ENCODE peak calls at places on chromosomes 4 and X, in seven cellular contexts. L is lower lobe of right lung; B is upper lobe of left lung; N is psoas muscle; S is CD4-positive, CD25-positive, alpha-beta regulatory T cell; M is fibroblast of lung; Y is Caco-2. T is an unnamed sample. For H3K36me3 and H3K4me1, the result is how much of the 10 kb centered on the place peaks cover.

GRCh38 chr4:185265942-185266341 is 56.5 kb downstream of the SNX25 start:
- DNase-seq in Y (no peak), S (peak), M (peak), N (no peak), B (no peak), L (no peak), T (no peak)

GRCh38 chr4:6608758-6609414 is 31.6 kb upstream of the MRFAP1 start:
- DNase-seq in S (no peak), B (peak), L (no peak), Y (peak), M (no peak), N (no peak), T (peak)

GRCh38 chr4:8026455-8026854 is 86.8 kb upstream of the AFAP1 start:
- DNase-seq in Y (no peak), M (no peak), L (no peak), N (no peak), B (no peak), S (no peak), T (no peak)

GRCh38 chrX:152907084-152907651 is 9.3 kb downstream of the ZNF185 start:
- DNase-seq in M (peak), L (no peak), S (no peak), N (peak), Y (no peak), B (no peak), T (no peak)

GRCh38 chr4:149311076-149311475 is 504.6 kb downstream of the IQCM start:
- DNase-seq in Y (no peak), B (no peak), N (no peak), L (no peak), M (peak), S (no peak), T (no peak)

GRCh38 chrX:53714580-53715335 is 28.2 kb upstream of the HUWE1 start:
- DNase-seq in L (peak), Y (peak), M (peak), B (no peak), N (no peak), S (peak), T (no peak)

GRCh38 chr4:57043304-57044251 is 64.9 kb downstream of the POLR2B start:
- DNase-seq in M (peak), B (no peak), L (no peak), N (no peak), S (no peak), Y (no peak), T (no peak)

GRCh38 chr4:1400191-1400805 is 5.9 kb downstream of the NKX1-1 start:
- DNase-seq in L (peak), M (no peak), B (peak), S (no peak), Y (no peak), N (no peak), T (peak)

GRCh38 chr4:82601242-82602015 is 39.6 kb upstream of the TMEM150C start:
- DNase-seq in B (no peak), L (no peak), S (no peak), N (no peak), M (no peak), Y (no peak), T (no peak)

GRCh38 chr4:113300384-113301011 is 251.0 kb downstream of the ANK2 start:
- DNase-seq in B (no peak), L (no peak), S (peak), M (peak), Y (no peak), N (no peak), T (peak)

GRCh38 chrX:1274786-1275185 is 6.2 kb downstream of the CSF2RA start:
- DNase-seq in S (no peak), B (no peak), L (no peak), M (no peak), N (no peak), Y (no peak), T (no peak)

GRCh38 chrX:261858-262390 is 19.3 kb upstream of the PLCXD1 start:
- DNase-seq in Y (no peak), M (no peak), S (no peak), N (peak), B (no peak), L (no peak), T (no peak)

GRCh38 chr4:56870927-56871326 is 36.8 kb upstream of the REST start:
- DNase-seq in L (no peak), B (no peak), Y (no peak), N (no peak), M (peak), S (no peak), T (no peak)

GRCh38 chrX:141405878-141406492 is 163.7 kb upstream of the SPANXC start:
- DNase-seq in L (no peak), N (no peak), S (no peak), M (peak), B (no peak), Y (peak), T (no peak)

GRCh38 chrX:77900688-77901087 is 1.4 kb downstream of the COX7B start:
- DNase-seq in S (no peak), L (no peak), N (no peak), Y (no peak), B (no peak), M (no peak), T (no peak)

GRCh38 chr4:120829113-120829831 is 93.3 kb downstream of the PRDM5 start:
- DNase-seq in L (no peak), Y (no peak), B (no peak), N (no peak), M (no peak), S (no peak), T (no peak)

GRCh38 chr4:168803727-168804126 is 206.3 kb downstream of the CBR4 start:
- DNase-seq in B (no peak), L (no peak), M (peak), S (no peak), N (no peak), Y (no peak), T (no peak)

GRCh38 chrX:132957211-132958085 is 981 bp downstream of the HS6ST2 start:
- DNase-seq in B (peak), S (no peak), Y (peak), N (no peak), L (no peak), M (peak), T (no peak)

GRCh38 chr4:177005801-177006230 is 213.1 kb upstream of the VEGFC start:
- DNase-seq in B (no peak), L (no peak), N (no peak), Y (no peak), M (peak), S (no peak), T (no peak)

GRCh38 chrX:132520213-132520612 is 31.4 kb upstream of the MBNL3 start:
- DNase-seq in Y (no peak), S (no peak), N (no peak), L (no peak), M (no peak), B (no peak), T (no peak)

GRCh38 chr4:8010618-8011017 is 71.0 kb upstream of the AFAP1 start:
- DNase-seq in M (peak), L (no peak), Y (no peak), B (no peak), S (no peak), N (peak), T (no peak)

GRCh38 chr4:15912961-15913630 is 25.4 kb downstream of the FGFBP1 start:
- DNase-seq in Y (no peak), L (no peak), M (peak), B (no peak), N (no peak), S (no peak), T (no peak)

GRCh38 chr4:2794707-2795557 is 2.0 kb downstream of the SH3BP2 start:
- DNase-seq in Y (no peak), N (peak), L (peak), M (peak), B (no peak), S (no peak), T (peak)

GRCh38 chr4:62193726-62194125 is 993.6 kb downstream of the ADGRL3 start:
- DNase-seq in M (peak), N (no peak), Y (no peak), S (no peak), L (no peak), B (no peak), T (no peak)

GRCh38 chr4:9764155-9764696 is 17.2 kb upstream of the DRD5 start:
- DNase-seq in N (no peak), Y (no peak), M (no peak), S (no peak), L (no peak), B (no peak), T (no peak)

GRCh38 chrX:141936080-141936479 is 32.4 kb downstream of the MAGEC1 start:
- DNase-seq in B (no peak), L (no peak), M (no peak), Y (no peak), S (no peak), N (no peak), T (no peak)

GRCh38 chrX:84133023-84133422 is 55.0 kb downstream of the RPS6KA6 start:
- DNase-seq in B (no peak), S (no peak), L (no peak), Y (no peak), M (peak), N (no peak), T (no peak)

GRCh38 chr4:177484613-177485021 is 42.4 kb upstream of the AGA start:
- DNase-seq in S (no peak), L (no peak), N (no peak), Y (no peak), M (peak), B (no peak), T (no peak)

GRCh38 chrX:20527458-20528099 is 260.9 kb upstream of the RPS6KA3 start:
- DNase-seq in N (peak), Y (no peak), L (no peak), M (no peak), S (peak), B (no peak), T (no peak)

GRCh38 chr4:26372525-26373172 is 51.8 kb downstream of the RBPJ start:
- DNase-seq in Y (peak), L (no peak), S (peak), N (no peak), B (no peak), M (peak), T (no peak)

GRCh38 chrX:41238543-41238942 is 95.4 kb upstream of the DDX3X start:
- DNase-seq in S (no peak), B (no peak), M (peak), N (no peak), Y (no peak), L (no peak), T (no peak)

GRCh38 chr4:78644744-78645330 is 93.3 kb downstream of the ANXA3 start:
- DNase-seq in B (no peak), Y (peak), N (peak), L (no peak), M (peak), S (peak), T (peak)

GRCh38 chr4:77578145-77578544 is 27.5 kb upstream of the CXCL13 start:
- DNase-seq in S (no peak), M (no peak), Y (no peak), L (no peak), B (no peak), N (no peak), T (no peak)

GRCh38 chr4:61070269-61070668 is 129.9 kb upstream of the ADGRL3 start:
- DNase-seq in B (no peak), S (no peak), Y (no peak), N (no peak), L (no peak), M (peak), T (no peak)

GRCh38 chr4:15117270-15117946 is 115.1 kb downstream of the CPEB2 start:
- DNase-seq in L (no peak), Y (no peak), M (peak), S (no peak), B (no peak), N (no peak), T (no peak)

GRCh38 chr4:107133965-107134364 is 97.9 kb upstream of the DKK2 start:
- DNase-seq in S (no peak), B (no peak), M (no peak), Y (no peak), N (no peak), L (no peak), T (no peak)

GRCh38 chr4:39841894-39842293 is 135.8 kb downstream of the PDS5A start:
- DNase-seq in L (no peak), M (no peak), N (no peak), S (no peak), Y (no peak), B (no peak), T (no peak)

GRCh38 chr4:39834269-39834668 is 136.3 kb downstream of the UBE2K start:
- DNase-seq in L (no peak), Y (no peak), B (no peak), S (no peak), N (no peak), M (no peak), T (no peak)

GRCh38 chr4:39840027-39840426 is 137.7 kb downstream of the PDS5A start:
- DNase-seq in N (no peak), Y (no peak), B (no peak), S (no peak), L (no peak), M (no peak), T (no peak)
- H3K36me3 ChIP-seq in N (half or more), Y (under half), B (under half), S (half or more), L (half or more), M (under half), T (under half)

GRCh38 chr4:4409416-4410115 is 22.7 kb downstream of the NSG1 start:
- DNase-seq in B (no peak), Y (no peak), L (no peak), N (peak), M (no peak), S (no peak), T (peak)

GRCh38 chr4:4411906-4412305 is 25.0 kb downstream of the NSG1 start:
- DNase-seq in N (peak), S (no peak), L (peak), Y (no peak), B (no peak), M (no peak), T (no peak)

GRCh38 chr4:4408132-4408523 is 21.2 kb downstream of the NSG1 start:
- DNase-seq in M (no peak), N (peak), S (no peak), B (no peak), L (no peak), Y (no peak), T (no peak)

GRCh38 chr4:4408576-4409335 is 21.9 kb downstream of the NSG1 start:
- DNase-seq in M (no peak), Y (no peak), N (peak), L (no peak), B (no peak), S (no peak), T (peak)

GRCh38 chr4:4410271-4410670 is 23.4 kb downstream of the NSG1 start:
- DNase-seq in N (peak), Y (no peak), M (no peak), S (no peak), L (peak), B (no peak), T (no peak)
- H3K4me1 ChIP-seq in N (under half), Y (under half), M (under half), S (under half), L (under half), B (under half), T (under half)

DNA sequence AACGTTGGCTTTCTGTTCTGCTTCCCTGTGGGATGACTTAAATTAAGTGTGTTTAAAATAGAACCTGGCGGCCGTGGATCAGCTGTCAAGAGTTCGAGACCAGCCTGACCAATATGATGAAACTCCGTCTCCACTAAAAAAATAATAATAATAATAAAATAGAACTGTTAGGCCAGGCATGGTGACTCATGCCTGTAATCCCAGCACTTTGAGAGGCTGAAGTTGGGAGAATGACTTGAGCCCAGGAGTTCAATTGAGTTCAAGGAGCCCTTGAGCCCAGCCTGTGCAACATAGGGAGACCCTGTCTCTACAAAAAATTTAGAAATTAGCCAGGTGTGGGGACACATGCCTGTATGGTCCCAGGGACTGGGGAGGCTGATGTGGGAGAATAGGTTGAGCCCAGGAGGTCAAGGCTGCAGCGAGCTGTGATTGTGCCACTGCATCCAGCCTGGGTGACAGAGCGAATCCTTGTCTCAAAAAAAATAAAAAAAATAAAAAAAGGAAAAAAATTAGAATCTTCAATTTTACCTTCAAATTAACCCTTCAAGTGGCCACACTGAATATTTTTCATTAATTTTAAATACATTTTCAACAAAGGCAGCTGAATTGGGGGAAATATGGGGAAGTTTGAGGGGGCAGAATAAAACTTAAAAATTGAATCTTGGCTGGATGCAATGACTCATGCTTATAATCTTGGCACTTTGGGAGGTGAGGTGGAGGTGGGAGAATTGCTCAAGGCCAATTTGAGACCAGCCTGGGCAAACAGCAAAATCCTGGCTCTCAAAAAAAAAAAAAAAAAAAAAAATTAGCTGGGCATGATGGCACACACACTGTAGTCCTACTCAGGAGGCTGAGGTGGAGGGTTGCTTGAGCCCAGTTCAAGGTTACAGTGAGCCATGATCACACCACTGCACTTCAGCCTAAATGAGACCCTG is 31.8 kb upstream of the HSD17B13 start:
- DNase-seq in M (peak), N (no peak), Y (no peak), L (no peak), S (no peak), B (no peak), T (no peak)
- H3K36me3 ChIP-seq in M (under half), N (under half), Y (under half), L (half or more), S (under half), B (under half), T (under half)

DNA sequence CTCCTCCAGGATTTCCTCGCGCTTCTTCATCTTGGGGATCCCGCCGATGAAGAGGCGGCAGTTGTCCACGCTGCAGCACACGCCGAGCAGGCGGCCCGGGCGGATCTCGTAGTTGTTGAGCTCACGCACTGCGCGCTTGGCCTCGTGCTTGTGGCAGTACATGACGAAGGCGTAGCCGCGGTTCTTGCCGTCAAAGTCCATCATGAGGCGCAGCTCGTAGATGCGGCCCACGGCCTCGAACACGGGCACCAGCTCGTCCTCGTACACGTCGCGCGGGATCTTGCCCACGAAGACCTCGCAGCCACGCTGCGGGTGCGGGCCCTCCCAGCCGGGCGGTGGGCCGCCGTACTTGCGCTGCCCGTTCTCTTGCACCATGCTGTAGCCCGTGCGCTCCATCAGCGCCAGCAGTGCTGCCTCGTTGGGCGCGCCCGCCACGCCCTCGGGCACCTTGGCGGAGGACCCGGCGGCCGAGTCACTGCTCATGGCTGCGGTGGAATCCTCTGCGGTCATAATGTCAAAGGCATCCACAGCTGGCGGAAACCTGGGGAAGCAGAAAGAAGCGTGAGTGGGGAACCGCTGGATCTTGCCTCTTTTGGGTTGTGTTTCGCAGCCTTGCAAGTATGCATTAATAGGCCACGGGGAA is 103.4 kb downstream of the CHRNA9 start:
- DNase-seq in S (no peak), Y (no peak), N (no peak), L (no peak), M (no peak), B (peak), T (no peak)
- H3K4me1 ChIP-seq in S (under half), Y (under half), N (under half), L (under half), M (under half), B (under half), T (under half)

DNA sequence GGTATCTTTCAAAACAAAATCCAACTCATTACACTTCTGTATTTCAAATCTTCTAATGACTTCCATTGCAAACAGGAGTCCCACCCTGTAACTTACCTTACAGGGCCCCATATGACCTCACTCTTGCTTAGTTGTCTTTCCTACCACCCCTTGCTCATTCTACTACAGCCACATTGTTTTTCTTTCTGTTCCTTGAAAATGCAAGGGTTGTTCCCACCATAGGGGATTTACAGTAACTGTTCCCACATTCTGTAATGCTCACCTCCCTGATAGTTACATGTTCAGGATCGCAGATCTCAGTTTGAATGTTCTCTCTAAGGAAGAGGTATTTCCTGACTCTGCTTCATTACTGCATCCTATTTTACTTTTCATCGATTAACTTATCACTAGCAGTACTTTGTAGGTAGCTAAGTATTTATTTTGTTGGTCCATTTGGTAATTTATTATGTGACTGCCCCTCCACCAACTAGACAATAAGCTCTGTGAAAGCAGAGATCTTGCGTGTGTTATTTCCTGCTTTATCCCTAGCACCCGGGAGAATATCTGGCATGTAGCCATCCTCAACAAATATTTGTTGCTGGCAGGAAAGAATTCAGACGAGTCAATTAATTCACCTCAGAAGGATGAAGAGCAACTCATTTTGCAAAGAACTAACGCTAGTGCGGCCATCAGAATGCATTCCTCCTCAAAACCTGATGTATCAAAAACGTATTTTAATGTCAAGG is 21.4 kb downstream of the MAOB start:
- DNase-seq in L (no peak), N (no peak), M (peak), Y (no peak), S (no peak), B (no peak), T (peak)
- H3K36me3 ChIP-seq in L (under half), N (under half), M (under half), Y (under half), S (under half), B (under half), T (under half)

DNA sequence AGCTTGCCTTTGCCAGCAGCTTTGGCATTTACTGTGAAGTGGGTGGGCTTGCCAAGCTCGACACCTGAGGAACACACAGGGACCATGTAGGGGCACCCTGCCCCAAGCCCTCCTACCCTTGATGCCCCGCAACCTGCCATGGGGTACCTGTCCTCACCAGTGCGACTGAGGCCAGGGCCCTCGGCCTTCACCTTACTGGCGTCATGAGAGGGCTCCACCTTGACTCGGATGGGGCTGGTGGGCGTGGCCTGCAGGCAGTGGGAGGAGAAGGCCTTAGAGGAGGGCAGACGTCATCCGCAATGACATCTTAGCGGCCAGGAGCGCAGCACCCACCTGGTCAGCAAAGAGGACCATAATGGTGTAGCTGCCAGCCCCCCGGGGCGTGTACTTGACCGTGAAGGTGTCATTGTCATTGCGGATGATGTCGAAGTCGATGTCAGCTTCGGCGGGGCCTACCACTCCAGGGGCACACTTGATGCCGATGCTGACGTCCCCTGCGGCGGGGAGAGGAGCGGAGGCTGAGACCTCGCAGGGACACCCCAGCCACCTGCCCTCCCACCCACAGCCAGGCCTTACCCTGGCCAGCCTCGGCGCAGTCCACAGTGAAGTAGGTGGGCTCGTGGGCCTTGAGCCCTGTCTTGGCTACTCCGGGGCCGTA is 12.2 kb downstream of the FLNA start:
- DNase-seq in L (no peak), M (no peak), N (no peak), B (no peak), S (no peak), Y (no peak), T (no peak)
- H3K4me1 ChIP-seq in L (under half), M (under half), N (under half), B (under half), S (half or more), Y (under half), T (under half)

T was measured in heart left ventricle.